ENCODE peak calls at places on chromosomes 2 and 18, in four cellular contexts. R is fibroblast of lung, B is endodermal cell, D is stomach. J is an unnamed sample. For H3K4me1, the result is how much of the 10 kb centered on the place peaks cover.

GRCh38 chr2:199460808-199461454 is 3.2 kb upstream of the SATB2 start:
- DNase-seq in R (no peak), B (no peak), D (no peak), J (no peak)

GRCh38 chr2:46058140-46058539 is 239.1 kb upstream of the EPAS1 start:
- DNase-seq in R (no peak), B (no peak), D (peak), J (peak)

GRCh38 chr2:105141099-105141614 is 100.4 kb upstream of the GPR45 start:
- DNase-seq in R (no peak), B (no peak), D (no peak), J (peak)

GRCh38 chr2:52844701-52845423 is 922.7 kb upstream of the CHAC2 start:
- DNase-seq in R (peak), B (no peak), D (no peak), J (no peak)

GRCh38 chr2:85353876-85354285 is 447 bp downstream of the RETSAT start:
- DNase-seq in R (peak), B (no peak), D (peak), J (peak)

GRCh38 chr2:108923736-108924443 is 65.1 kb downstream of the EDAR start:
- DNase-seq in R (no peak), B (peak), D (no peak), J (no peak)

GRCh38 chr2:27492557-27492956 is 2.4 kb downstream of the FNDC4 start:
- DNase-seq in R (no peak), B (no peak), D (no peak), J (no peak)

GRCh38 chr2:119852214-119852613 is 92.5 kb downstream of the PTPN4 start:
- DNase-seq in R (no peak), B (no peak), D (no peak), J (no peak)

GRCh38 chr2:23563673-23564617 is 179.0 kb downstream of the KLHL29 start:
- DNase-seq in R (peak), B (no peak), D (no peak), J (peak)

GRCh38 chr18:10213526-10213925 is 240.9 kb upstream of the APCDD1 start:
- DNase-seq in R (no peak), B (no peak), D (no peak), J (no peak)

GRCh38 chr2:174048238-174048637 is 83.1 kb upstream of the SP3 start:
- DNase-seq in R (no peak), B (no peak), D (no peak), J (no peak)

GRCh38 chr2:213740453-213740852 is 456.2 kb downstream of the SPAG16 start:
- DNase-seq in R (no peak), B (no peak), D (no peak), J (no peak)

GRCh38 chr2:129813404-129813803 is 166.1 kb upstream of the RAB6C start:
- DNase-seq in R (no peak), B (no peak), D (no peak), J (no peak)

GRCh38 chr2:229410312-229410711 is 139.2 kb upstream of the PID1 start:
- DNase-seq in R (no peak), B (no peak), D (no peak), J (no peak)

GRCh38 chr18:31204169-31204568 is 41.5 kb upstream of the DSC1 start:
- DNase-seq in R (no peak), B (no peak), D (no peak), J (no peak)

GRCh38 chr2:57878573-57878910 is 168.1 kb upstream of the VRK2 start:
- DNase-seq in R (no peak), B (no peak), D (no peak), J (no peak)

GRCh38 chr18:11183621-11184020 is 34.3 kb upstream of the PIEZO2 start:
- DNase-seq in R (peak), B (no peak), D (no peak), J (no peak)

GRCh38 chr2:61179701-61180639 is 18.0 kb downstream of the C2orf74 start:
- DNase-seq in R (peak), B (no peak), D (peak), J (peak)
- H3K4me1 ChIP-seq in R (under half), B (under half), D (half or more), J (under half)

GRCh38 chr18:58222439-58223125 is 178.6 kb downstream of the NEDD4L start:
- DNase-seq in R (peak), B (no peak), D (no peak), J (no peak)
- H3K4me1 ChIP-seq in R (under half), B (under half), D (under half), J (under half)

GRCh38 chr2:9630750-9631483 is at the start of gene YWHAQ:
- DNase-seq in R (peak), B (peak), D (peak), J (peak)

GRCh38 chr2:9631484-9631819 is 655 bp upstream of the YWHAQ start:
- DNase-seq in R (no peak), B (no peak), D (no peak), J (no peak)

GRCh38 chr2:9631976-9632700 is 1.3 kb upstream of the YWHAQ start:
- DNase-seq in R (peak), B (peak), D (no peak), J (no peak)

GRCh38 chr2:9637330-9637729 is 6.5 kb upstream of the YWHAQ start:
- DNase-seq in R (peak), B (peak), D (no peak), J (no peak)

GRCh38 chr2:9634121-9634520 is 3.3 kb upstream of the YWHAQ start:
- DNase-seq in R (no peak), B (no peak), D (no peak), J (no peak)
- H3K4me1 ChIP-seq in R (under half), B (under half), D (under half), J (under half)

GRCh38 chr2:32824415-32824814 is 122.3 kb upstream of the LTBP1 start:
- DNase-seq in R (no peak), B (no peak), D (no peak), J (no peak)
- H3K4me1 ChIP-seq in R (under half), B (under half), D (under half), J (under half)

DNA sequence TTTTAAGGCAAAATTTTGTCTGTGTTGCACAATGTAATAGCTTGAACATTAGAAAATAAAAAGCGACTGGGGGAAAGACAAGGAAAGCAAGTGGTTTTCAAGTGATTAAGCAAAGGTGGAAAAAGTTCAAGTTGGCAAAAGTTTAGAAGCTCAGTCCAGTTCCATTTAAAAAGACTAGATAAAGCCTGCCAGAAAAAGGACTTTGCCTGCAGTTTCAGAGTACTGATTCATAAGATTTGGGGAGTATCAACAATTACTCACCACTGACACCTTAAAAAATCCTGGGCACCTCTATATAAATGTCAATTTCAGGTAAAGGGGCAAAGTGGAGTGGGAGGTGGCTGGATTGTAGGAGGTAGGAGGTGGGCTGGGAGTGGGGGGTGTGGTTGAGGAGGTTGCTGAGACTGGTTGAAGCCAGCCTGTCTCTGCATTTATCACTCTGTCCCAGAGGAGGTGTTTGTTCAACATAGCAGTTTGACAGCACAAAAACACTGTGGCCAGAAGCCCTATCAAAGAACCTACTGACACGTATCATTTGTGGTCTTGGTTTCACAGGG is 14.6 kb downstream of the ZEB2 start:
- DNase-seq in R (peak), B (peak), D (no peak), J (no peak)
- H3K4me1 ChIP-seq in R (under half), B (under half), D (half or more), J (under half)

GRCh38 chr2:48343571-48344440 is 186.1 kb upstream of the STON1 start:
- DNase-seq in R (peak), B (no peak), D (no peak), J (no peak)

GRCh38 chr2:48345176-48345575 is 184.8 kb upstream of the STON1 start:
- DNase-seq in R (no peak), B (no peak), D (no peak), J (no peak)

GRCh38 chr2:48341556-48342133 is 188.3 kb upstream of the STON1 start:
- DNase-seq in R (no peak), B (no peak), D (no peak), J (no peak)

GRCh38 chr2:48344441-48344756 is 185.6 kb upstream of the STON1 start:
- DNase-seq in R (no peak), B (no peak), D (no peak), J (no peak)

DNA sequence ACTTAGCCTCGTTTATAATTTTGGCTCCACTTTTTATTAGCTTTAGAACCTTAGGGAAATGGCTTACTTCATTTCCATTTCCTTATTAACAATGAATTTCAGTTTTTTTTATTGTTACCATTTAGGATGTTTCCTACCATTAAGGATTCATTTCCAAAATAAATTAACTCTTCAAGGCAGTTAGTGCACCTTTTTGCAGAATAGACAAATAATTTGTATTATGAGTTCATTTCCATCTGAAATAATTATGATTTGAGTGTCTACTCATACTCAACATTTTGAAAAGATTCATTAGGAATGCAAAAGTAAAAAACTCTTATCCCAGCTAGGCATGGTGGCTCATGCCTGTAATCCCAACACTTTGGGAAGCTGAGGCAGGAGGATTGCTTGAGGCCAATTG is 186.8 kb upstream of the STON1 start:
- DNase-seq in R (no peak), B (no peak), D (no peak), J (no peak)
- H3K4me1 ChIP-seq in R (under half), B (under half), D (half or more), J (under half)

GRCh38 chr2:88838165-88838635 is 146.7 kb downstream of the RPIA start:
- DNase-seq in R (no peak), B (no peak), D (no peak), J (no peak)
- H3K4me1 ChIP-seq in R (under half), B (under half), D (under half), J (under half)

GRCh38 chr2:67839668-67840067 is 223.1 kb downstream of the C1D start:
- DNase-seq in R (peak), B (no peak), D (no peak), J (no peak)
- H3K4me1 ChIP-seq in R (under half), B (under half), D (under half), J (under half)

GRCh38 chr18:58097907-58098166 is 53.8 kb downstream of the NEDD4L start:
- DNase-seq in R (no peak), B (no peak), D (no peak), J (no peak)
- H3K4me1 ChIP-seq in R (under half), B (under half), D (under half), J (under half)